ENCODE peak calls at places on chromosomes 2 and 18, in seven cellular contexts. One of them, this sample, is unnamed.

GRCh38 chr18:64407606-64408005 is 258.7 kb upstream of the LINC00305 start:
- DNase-seq in bronchial epithelial cell: no peak
- DNase-seq in lung: no peak
- DNase-seq in cardiac muscle cell: no peak
- DNase-seq in tibial nerve: no peak
- DNase-seq in uterus: no peak
- DNase-seq in astrocyte of the spinal cord: no peak
- DNase-seq in this sample: no peak

GRCh38 chr2:161321944-161322343 is 13.7 kb downstream of the PSMD14 start:
- DNase-seq in bronchial epithelial cell: peak
- DNase-seq in lung: no peak
- DNase-seq in cardiac muscle cell: no peak
- DNase-seq in tibial nerve: no peak
- DNase-seq in uterus: no peak
- DNase-seq in astrocyte of the spinal cord: no peak
- DNase-seq in this sample: no peak

GRCh38 chr2:183859129-183859528 is 734.9 kb downstream of the NUP35 start:
- DNase-seq in bronchial epithelial cell: no peak
- DNase-seq in lung: no peak
- DNase-seq in cardiac muscle cell: no peak
- DNase-seq in tibial nerve: no peak
- DNase-seq in uterus: no peak
- DNase-seq in astrocyte of the spinal cord: no peak
- DNase-seq in this sample: no peak

GRCh38 chr2:49687873-49688272 is 533.6 kb upstream of the FSHR start:
- DNase-seq in bronchial epithelial cell: peak
- DNase-seq in lung: no peak
- DNase-seq in cardiac muscle cell: peak
- DNase-seq in tibial nerve: no peak
- DNase-seq in uterus: no peak
- DNase-seq in astrocyte of the spinal cord: peak
- DNase-seq in this sample: no peak

GRCh38 chr18:35444636-35445035 is 53.1 kb downstream of the INO80C start:
- DNase-seq in bronchial epithelial cell: no peak
- DNase-seq in lung: no peak
- DNase-seq in cardiac muscle cell: no peak
- DNase-seq in tibial nerve: no peak
- DNase-seq in uterus: no peak
- DNase-seq in astrocyte of the spinal cord: no peak
- DNase-seq in this sample: no peak

GRCh38 chr2:171482877-171483276 is 39.4 kb upstream of the CYBRD1 start:
- DNase-seq in bronchial epithelial cell: no peak
- DNase-seq in lung: no peak
- DNase-seq in cardiac muscle cell: no peak
- DNase-seq in tibial nerve: no peak
- DNase-seq in uterus: no peak
- DNase-seq in astrocyte of the spinal cord: no peak
- DNase-seq in this sample: no peak

GRCh38 chr18:961644-962355 is 57.1 kb downstream of the ADCYAP1 start:
- DNase-seq in bronchial epithelial cell: peak
- DNase-seq in lung: no peak
- DNase-seq in cardiac muscle cell: peak
- DNase-seq in tibial nerve: peak
- DNase-seq in uterus: peak
- DNase-seq in astrocyte of the spinal cord: peak
- DNase-seq in this sample: peak

GRCh38 chr2:172438064-172438421 is 10.7 kb downstream of the ITGA6 start:
- DNase-seq in bronchial epithelial cell: peak
- DNase-seq in lung: no peak
- DNase-seq in cardiac muscle cell: no peak
- DNase-seq in tibial nerve: no peak
- DNase-seq in uterus: no peak
- DNase-seq in astrocyte of the spinal cord: no peak
- DNase-seq in this sample: no peak

GRCh38 chr2:170942615-170943014 is 13.6 kb downstream of the GORASP2 start:
- DNase-seq in bronchial epithelial cell: no peak
- DNase-seq in lung: no peak
- DNase-seq in cardiac muscle cell: no peak
- DNase-seq in tibial nerve: no peak
- DNase-seq in uterus: no peak
- DNase-seq in astrocyte of the spinal cord: no peak
- DNase-seq in this sample: no peak

GRCh38 chr2:108271691-108272253 is 16.9 kb upstream of the SULT1C2 start:
- DNase-seq in bronchial epithelial cell: peak
- DNase-seq in lung: no peak
- DNase-seq in cardiac muscle cell: no peak
- DNase-seq in tibial nerve: peak
- DNase-seq in uterus: no peak
- DNase-seq in astrocyte of the spinal cord: peak
- DNase-seq in this sample: no peak

GRCh38 chr2:239806758-239807434 is 218.2 kb downstream of the NDUFA10 start:
- DNase-seq in bronchial epithelial cell: no peak
- DNase-seq in lung: peak
- DNase-seq in cardiac muscle cell: no peak
- DNase-seq in tibial nerve: no peak
- DNase-seq in uterus: no peak
- DNase-seq in astrocyte of the spinal cord: no peak
- DNase-seq in this sample: no peak

GRCh38 chr2:101109451-101110140 is 41.6 kb downstream of the TBC1D8 start:
- DNase-seq in bronchial epithelial cell: no peak
- DNase-seq in lung: no peak
- DNase-seq in cardiac muscle cell: peak
- DNase-seq in tibial nerve: no peak
- DNase-seq in uterus: peak
- DNase-seq in astrocyte of the spinal cord: no peak
- DNase-seq in this sample: no peak

GRCh38 chr2:222179592-222179991 is 119.2 kb downstream of the PAX3 start:
- DNase-seq in bronchial epithelial cell: no peak
- DNase-seq in lung: no peak
- DNase-seq in cardiac muscle cell: peak
- DNase-seq in tibial nerve: no peak
- DNase-seq in uterus: no peak
- DNase-seq in astrocyte of the spinal cord: no peak
- DNase-seq in this sample: no peak

GRCh38 chr18:10170375-10170774 is 256.6 kb downstream of the VAPA start:
- DNase-seq in bronchial epithelial cell: peak
- DNase-seq in lung: no peak
- DNase-seq in cardiac muscle cell: no peak
- DNase-seq in tibial nerve: no peak
- DNase-seq in uterus: no peak
- DNase-seq in astrocyte of the spinal cord: peak
- DNase-seq in this sample: no peak

GRCh38 chr2:132477962-132478361 is 61.4 kb downstream of the GPR39 start:
- DNase-seq in bronchial epithelial cell: no peak
- DNase-seq in lung: no peak
- DNase-seq in cardiac muscle cell: no peak
- DNase-seq in tibial nerve: no peak
- DNase-seq in uterus: no peak
- DNase-seq in astrocyte of the spinal cord: peak
- DNase-seq in this sample: no peak

GRCh38 chr18:35143615-35144596 is 96.9 kb upstream of the ZNF397 start:
- DNase-seq in bronchial epithelial cell: peak
- DNase-seq in lung: peak
- DNase-seq in cardiac muscle cell: peak
- DNase-seq in tibial nerve: peak
- DNase-seq in uterus: peak
- DNase-seq in astrocyte of the spinal cord: peak
- DNase-seq in this sample: peak

GRCh38 chr2:71742953-71743601 is 289.7 kb downstream of the DYSF start:
- DNase-seq in bronchial epithelial cell: peak
- DNase-seq in lung: no peak
- DNase-seq in cardiac muscle cell: no peak
- DNase-seq in tibial nerve: peak
- DNase-seq in uterus: peak
- DNase-seq in astrocyte of the spinal cord: peak
- DNase-seq in this sample: no peak

GRCh38 chr18:36296591-36297418 is 708 bp upstream of the FHOD3 start:
- DNase-seq in bronchial epithelial cell: peak
- DNase-seq in lung: peak
- DNase-seq in cardiac muscle cell: peak
- DNase-seq in tibial nerve: peak
- DNase-seq in uterus: peak
- DNase-seq in astrocyte of the spinal cord: peak
- DNase-seq in this sample: no peak

GRCh38 chr2:98569197-98569793 is 39.0 kb downstream of the COA5 start:
- DNase-seq in bronchial epithelial cell: no peak
- DNase-seq in lung: no peak
- DNase-seq in cardiac muscle cell: peak
- DNase-seq in tibial nerve: peak
- DNase-seq in uterus: peak
- DNase-seq in astrocyte of the spinal cord: no peak
- DNase-seq in this sample: no peak

GRCh38 chr2:199261936-199262335 is 195.8 kb downstream of the SATB2 start:
- DNase-seq in bronchial epithelial cell: no peak
- DNase-seq in lung: no peak
- DNase-seq in cardiac muscle cell: no peak
- DNase-seq in tibial nerve: no peak
- DNase-seq in uterus: no peak
- DNase-seq in astrocyte of the spinal cord: no peak
- DNase-seq in this sample: no peak

GRCh38 chr2:18093196-18093595 is 214.7 kb downstream of the KCNS3 start:
- DNase-seq in bronchial epithelial cell: no peak
- DNase-seq in lung: no peak
- DNase-seq in cardiac muscle cell: no peak
- DNase-seq in tibial nerve: no peak
- DNase-seq in uterus: no peak
- DNase-seq in astrocyte of the spinal cord: no peak
- DNase-seq in this sample: no peak

GRCh38 chr18:623760-624620 is 27.2 kb downstream of the CLUL1 start:
- DNase-seq in bronchial epithelial cell: peak
- DNase-seq in lung: peak
- DNase-seq in cardiac muscle cell: peak
- DNase-seq in tibial nerve: peak
- DNase-seq in uterus: peak
- DNase-seq in astrocyte of the spinal cord: peak
- DNase-seq in this sample: peak

GRCh38 chr2:16069933-16070647 is 129.7 kb downstream of the MYCN start:
- DNase-seq in bronchial epithelial cell: no peak
- DNase-seq in lung: no peak
- DNase-seq in cardiac muscle cell: no peak
- DNase-seq in tibial nerve: no peak
- DNase-seq in uterus: no peak
- DNase-seq in astrocyte of the spinal cord: no peak
- DNase-seq in this sample: no peak

GRCh38 chr18:77948571-77948970 is 698.9 kb downstream of the GALR1 start:
- DNase-seq in bronchial epithelial cell: no peak
- DNase-seq in lung: no peak
- DNase-seq in cardiac muscle cell: no peak
- DNase-seq in tibial nerve: no peak
- DNase-seq in uterus: no peak
- DNase-seq in astrocyte of the spinal cord: no peak
- DNase-seq in this sample: no peak

GRCh38 chr18:51195602-51196115 is 1.8 kb downstream of the MEX3C start:
- DNase-seq in bronchial epithelial cell: peak
- DNase-seq in lung: no peak
- DNase-seq in cardiac muscle cell: peak
- DNase-seq in tibial nerve: peak
- DNase-seq in uterus: no peak
- DNase-seq in astrocyte of the spinal cord: peak
- DNase-seq in this sample: peak

GRCh38 chr2:10016802-10017258 is 26.5 kb upstream of the KLF11 start:
- DNase-seq in bronchial epithelial cell: no peak
- DNase-seq in lung: no peak
- DNase-seq in cardiac muscle cell: no peak
- DNase-seq in tibial nerve: no peak
- DNase-seq in uterus: no peak
- DNase-seq in astrocyte of the spinal cord: no peak
- DNase-seq in this sample: no peak

GRCh38 chr2:134273240-134273983 is 19.5 kb downstream of the MGAT5 start:
- DNase-seq in bronchial epithelial cell: no peak
- DNase-seq in lung: no peak
- DNase-seq in cardiac muscle cell: no peak
- DNase-seq in tibial nerve: no peak
- DNase-seq in uterus: no peak
- DNase-seq in astrocyte of the spinal cord: peak
- DNase-seq in this sample: no peak

GRCh38 chr2:224333631-224334030 is 68.3 kb downstream of the FAM124B start:
- DNase-seq in bronchial epithelial cell: no peak
- DNase-seq in lung: no peak
- DNase-seq in cardiac muscle cell: no peak
- DNase-seq in tibial nerve: no peak
- DNase-seq in uterus: no peak
- DNase-seq in astrocyte of the spinal cord: no peak
- DNase-seq in this sample: no peak

GRCh38 chr2:231207734-231208133 is 9.3 kb downstream of the ARMC9 start:
- DNase-seq in bronchial epithelial cell: no peak
- DNase-seq in lung: no peak
- DNase-seq in cardiac muscle cell: no peak
- DNase-seq in tibial nerve: no peak
- DNase-seq in uterus: no peak
- DNase-seq in astrocyte of the spinal cord: no peak
- DNase-seq in this sample: peak

GRCh38 chr2:20935168-20935567 is 108.7 kb downstream of the APOB start:
- DNase-seq in bronchial epithelial cell: no peak
- DNase-seq in lung: no peak
- DNase-seq in cardiac muscle cell: no peak
- DNase-seq in tibial nerve: no peak
- DNase-seq in uterus: no peak
- DNase-seq in astrocyte of the spinal cord: no peak
- DNase-seq in this sample: no peak

GRCh38 chr18:59208602-59209001 is 11.4 kb upstream of the GRP start:
- DNase-seq in bronchial epithelial cell: peak
- DNase-seq in lung: no peak
- DNase-seq in cardiac muscle cell: no peak
- DNase-seq in tibial nerve: no peak
- DNase-seq in uterus: no peak
- DNase-seq in astrocyte of the spinal cord: no peak
- DNase-seq in this sample: no peak
- H3K4me3 ChIP-seq in bronchial epithelial cell: no peak
- H3K4me3 ChIP-seq in lung: no peak
- H3K4me3 ChIP-seq in cardiac muscle cell: no peak
- H3K4me3 ChIP-seq in tibial nerve: no peak
- H3K4me3 ChIP-seq in uterus: no peak
- H3K4me3 ChIP-seq in astrocyte of the spinal cord: no peak
- H3K4me3 ChIP-seq in this sample: no peak

GRCh38 chr18:26008096-26008495 is 82.3 kb downstream of the SS18 start:
- DNase-seq in bronchial epithelial cell: peak
- DNase-seq in lung: peak
- DNase-seq in cardiac muscle cell: no peak
- DNase-seq in tibial nerve: no peak
- DNase-seq in uterus: no peak
- DNase-seq in astrocyte of the spinal cord: no peak
- DNase-seq in this sample: no peak
- H3K4me3 ChIP-seq in bronchial epithelial cell: no peak
- H3K4me3 ChIP-seq in lung: no peak
- H3K4me3 ChIP-seq in cardiac muscle cell: no peak
- H3K4me3 ChIP-seq in tibial nerve: no peak
- H3K4me3 ChIP-seq in uterus: no peak
- H3K4me3 ChIP-seq in astrocyte of the spinal cord: no peak
- H3K4me3 ChIP-seq in this sample: no peak

GRCh38 chr2:3188405-3188946 is 189.1 kb downstream of the EIPR1 start:
- DNase-seq in bronchial epithelial cell: no peak
- DNase-seq in lung: no peak
- DNase-seq in cardiac muscle cell: no peak
- DNase-seq in tibial nerve: no peak
- DNase-seq in uterus: no peak
- DNase-seq in astrocyte of the spinal cord: no peak
- DNase-seq in this sample: no peak
- H3K4me3 ChIP-seq in bronchial epithelial cell: no peak
- H3K4me3 ChIP-seq in lung: no peak
- H3K4me3 ChIP-seq in cardiac muscle cell: no peak
- H3K4me3 ChIP-seq in tibial nerve: no peak
- H3K4me3 ChIP-seq in uterus: no peak
- H3K4me3 ChIP-seq in astrocyte of the spinal cord: no peak
- H3K4me3 ChIP-seq in this sample: no peak

GRCh38 chr2:233423436-233423860 is 69.2 kb downstream of the DGKD start:
- DNase-seq in bronchial epithelial cell: no peak
- DNase-seq in lung: no peak
- DNase-seq in cardiac muscle cell: no peak
- DNase-seq in tibial nerve: no peak
- DNase-seq in uterus: no peak
- DNase-seq in astrocyte of the spinal cord: no peak
- DNase-seq in this sample: no peak
- H3K4me3 ChIP-seq in bronchial epithelial cell: no peak
- H3K4me3 ChIP-seq in lung: no peak
- H3K4me3 ChIP-seq in cardiac muscle cell: no peak
- H3K4me3 ChIP-seq in tibial nerve: no peak
- H3K4me3 ChIP-seq in uterus: no peak
- H3K4me3 ChIP-seq in astrocyte of the spinal cord: no peak
- H3K4me3 ChIP-seq in this sample: no peak